ENCODE peak calls at places on chromosomes 16 and 17, in nine cellular contexts. D is CD8-positive, alpha-beta T cell; F is foreskin fibroblast; I is tibial artery; V is prostate gland; U is bronchial epithelial cell; X is epithelial cell of esophagus; A is AG04450; G is GM23248. Z is an unnamed sample.

GRCh38 chr17:27339836-27340550 is 46.1 kb downstream of the WSB1 start:
- DNase-seq in F (peak), U (peak), D (no peak), X (peak), I (peak), A (no peak), V (no peak), G (peak), Z (no peak)

GRCh38 chr17:83073389-83074063 is 5.9 kb upstream of the METRNL start:
- DNase-seq in U (peak), G (peak), X (peak), V (no peak), F (no peak), I (no peak), A (no peak), D (no peak), Z (no peak)

GRCh38 chr16:15827299-15827698 is 29.5 kb downstream of the MYH11 start:
- DNase-seq in D (no peak), A (no peak), V (no peak), I (peak), U (no peak), G (no peak), F (no peak), X (no peak), Z (no peak)

GRCh38 chr17:46771601-46772012 is 46.9 kb downstream of the WNT3 start:
- DNase-seq in G (peak), V (no peak), U (no peak), I (no peak), X (no peak), D (no peak), A (no peak), F (peak), Z (no peak)

GRCh38 chr17:47838636-47839035 is 2.4 kb downstream of the SCRN2 start:
- DNase-seq in A (no peak), V (no peak), X (no peak), D (no peak), G (no peak), U (no peak), I (no peak), F (no peak), Z (no peak)

GRCh38 chr16:57563761-57564160 is 21.3 kb downstream of the ADGRG5 start:
- DNase-seq in F (no peak), G (no peak), V (no peak), A (no peak), I (no peak), D (no peak), U (no peak), X (no peak), Z (no peak)

GRCh38 chr17:28743243-28744103 is at the start of gene TRAF4:
- DNase-seq in D (peak), A (no peak), V (peak), G (peak), I (peak), U (peak), X (peak), F (peak), Z (no peak)

GRCh38 chr17:59149841-59150511 is 5.0 kb downstream of the SKA2 start:
- DNase-seq in G (no peak), V (no peak), X (peak), U (peak), F (no peak), A (no peak), D (no peak), I (no peak), Z (no peak)

GRCh38 chr17:83067718-83068261 is 11.6 kb upstream of the METRNL start:
- DNase-seq in A (no peak), G (peak), F (peak), I (no peak), X (no peak), U (no peak), D (no peak), V (no peak), Z (no peak)

GRCh38 chr16:7713244-7713643 is 380.6 kb downstream of the RBFOX1 start:
- DNase-seq in X (no peak), D (no peak), F (no peak), G (no peak), I (no peak), A (no peak), V (no peak), U (no peak), Z (no peak)

GRCh38 chr17:50872710-50873424 is 6.7 kb upstream of the TOB1 start:
- DNase-seq in F (peak), X (peak), G (peak), V (peak), U (peak), I (peak), D (peak), A (no peak), Z (no peak)

GRCh38 chr16:84237994-84238750 is 1.6 kb downstream of the KCNG4 start:
- DNase-seq in D (no peak), G (no peak), U (no peak), A (no peak), X (no peak), I (no peak), F (no peak), V (no peak), Z (no peak)

GRCh38 chr16:28845173-28846079 is 722 bp downstream of the TUFM start:
- DNase-seq in I (no peak), X (peak), V (no peak), D (no peak), G (peak), F (peak), U (peak), A (no peak), Z (no peak)

GRCh38 chr16:28843766-28844165 is 2.4 kb downstream of the TUFM start:
- DNase-seq in I (no peak), G (no peak), D (no peak), X (no peak), A (no peak), F (no peak), V (no peak), U (no peak), Z (no peak)

GRCh38 chr16:28846080-28846932 is at the start of gene TUFM:
- DNase-seq in A (peak), U (peak), X (peak), D (peak), G (peak), V (peak), F (peak), I (peak), Z (peak)

GRCh38 chr16:28842696-28843095 is 3.5 kb downstream of the TUFM start:
- DNase-seq in V (no peak), U (no peak), F (no peak), A (no peak), I (no peak), G (no peak), D (no peak), X (no peak), Z (no peak)

DNA sequence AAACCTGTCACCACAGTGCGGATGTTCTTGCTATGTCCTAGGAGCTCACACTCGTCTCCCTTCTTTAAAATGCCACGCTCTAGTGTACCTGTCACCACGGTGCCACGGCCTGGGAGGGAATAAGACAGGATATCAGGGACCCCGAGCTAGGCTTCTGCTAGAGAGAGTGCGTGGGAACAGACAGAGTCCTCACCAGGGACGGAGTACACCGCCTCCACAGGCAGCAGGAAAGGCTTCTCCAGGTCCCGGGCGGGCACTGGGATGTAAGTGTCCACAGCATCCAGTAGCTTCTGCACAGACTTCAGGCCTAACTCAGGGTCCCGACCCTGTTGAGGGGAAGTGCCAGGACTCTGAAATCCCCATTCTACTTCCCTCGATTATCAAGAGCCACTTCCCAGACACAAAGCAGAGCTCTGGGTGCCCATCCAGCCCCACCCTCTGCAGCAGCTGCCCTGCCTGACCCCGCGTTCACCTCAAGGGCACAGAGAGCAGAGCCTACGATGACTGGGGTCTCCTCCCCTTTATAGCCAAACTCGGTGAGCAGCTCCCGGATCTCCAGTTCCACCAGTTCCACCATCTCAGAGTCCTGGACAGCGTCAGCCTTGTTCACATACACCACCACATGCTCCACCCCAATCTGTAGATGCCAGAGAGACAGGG is 1.8 kb downstream of the TUFM start:
- DNase-seq in G (no peak), D (no peak), F (no peak), I (no peak), U (no peak), A (no peak), V (no peak), X (no peak), Z (no peak)
- H3K4me3 ChIP-seq in G (no peak), D (no peak), F (no peak), I (no peak), U (no peak), A (no peak), V (no peak), X (no peak), Z (no peak)

GRCh38 chr17:77610518-77610893 is 348.0 kb upstream of the TNRC6C start:
- DNase-seq in U (no peak), A (no peak), V (no peak), X (no peak), F (no peak), D (no peak), G (no peak), I (no peak), Z (no peak)
- H3K4me3 ChIP-seq in U (no peak), A (no peak), V (peak), X (no peak), F (no peak), D (peak), G (peak), I (peak), Z (no peak)

DNA sequence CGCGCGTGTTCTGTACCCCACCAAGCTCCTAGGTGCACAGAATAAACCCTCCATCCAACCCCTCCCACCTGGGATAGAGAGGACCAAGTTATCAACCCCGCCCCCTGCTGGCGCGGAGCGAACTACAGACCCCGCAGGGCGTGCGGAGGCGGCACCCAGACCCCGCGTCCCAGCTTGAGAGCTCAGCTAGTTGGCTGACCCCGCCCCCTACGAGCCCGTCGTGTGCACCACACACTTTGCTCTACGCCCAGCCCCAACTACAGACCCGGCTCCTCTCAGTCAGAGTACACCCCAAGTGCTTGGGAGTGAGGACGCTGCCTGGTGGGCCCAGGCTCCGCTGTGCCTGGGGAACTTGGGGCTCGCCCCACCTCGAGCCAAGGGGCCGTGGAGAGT is 1.5 kb downstream of the GRIN2A start:
- DNase-seq in V (no peak), A (no peak), F (peak), D (no peak), X (no peak), G (peak), U (no peak), I (no peak), Z (no peak)
- H3K4me3 ChIP-seq in V (no peak), A (no peak), F (no peak), D (no peak), X (no peak), G (no peak), U (no peak), I (peak), Z (no peak)

GRCh38 chr17:49589556-49589885 is 13.8 kb downstream of the NXPH3 start:
- DNase-seq in A (no peak), G (no peak), F (peak), V (no peak), X (no peak), D (no peak), I (no peak), U (no peak), Z (no peak)
- H3K4me3 ChIP-seq in A (no peak), G (no peak), F (no peak), V (no peak), X (no peak), D (no peak), I (no peak), U (no peak), Z (no peak)

DNA sequence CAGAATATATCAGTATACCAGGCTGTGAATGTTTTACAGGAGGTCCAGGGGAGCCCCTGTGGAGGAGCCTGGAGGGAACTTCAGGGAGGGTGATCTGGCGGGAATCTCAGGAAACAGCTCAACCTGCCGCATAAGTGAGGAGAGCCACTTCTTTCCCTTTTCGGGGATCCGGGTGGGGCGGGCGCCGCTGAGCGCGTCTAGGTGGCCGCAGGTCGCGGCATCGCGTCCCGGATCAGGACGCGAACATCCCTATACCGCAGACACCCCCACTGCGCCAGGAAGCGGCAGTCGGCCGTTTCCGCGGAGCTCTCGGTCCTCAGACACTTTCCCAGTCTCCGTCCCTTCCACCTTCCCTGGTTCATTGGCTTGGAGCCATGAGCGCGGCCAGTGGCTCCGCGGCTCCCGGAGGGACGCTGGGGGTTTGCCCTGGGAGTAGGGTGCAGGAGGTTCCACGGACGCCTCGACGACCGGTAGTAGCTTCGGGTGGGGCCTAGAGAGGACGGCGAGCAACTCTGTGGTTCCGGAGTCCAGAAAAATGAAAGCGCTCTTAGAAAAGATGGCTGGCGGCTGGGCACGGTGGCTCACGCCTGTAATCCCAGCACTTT is 3.1 kb upstream of the ZNF764 start:
- DNase-seq in D (no peak), V (no peak), I (no peak), A (no peak), U (no peak), F (peak), X (no peak), G (no peak), Z (no peak)
- H3K4me3 ChIP-seq in D (peak), V (peak), I (peak), A (no peak), U (peak), F (peak), X (peak), G (peak), Z (peak)

DNA sequence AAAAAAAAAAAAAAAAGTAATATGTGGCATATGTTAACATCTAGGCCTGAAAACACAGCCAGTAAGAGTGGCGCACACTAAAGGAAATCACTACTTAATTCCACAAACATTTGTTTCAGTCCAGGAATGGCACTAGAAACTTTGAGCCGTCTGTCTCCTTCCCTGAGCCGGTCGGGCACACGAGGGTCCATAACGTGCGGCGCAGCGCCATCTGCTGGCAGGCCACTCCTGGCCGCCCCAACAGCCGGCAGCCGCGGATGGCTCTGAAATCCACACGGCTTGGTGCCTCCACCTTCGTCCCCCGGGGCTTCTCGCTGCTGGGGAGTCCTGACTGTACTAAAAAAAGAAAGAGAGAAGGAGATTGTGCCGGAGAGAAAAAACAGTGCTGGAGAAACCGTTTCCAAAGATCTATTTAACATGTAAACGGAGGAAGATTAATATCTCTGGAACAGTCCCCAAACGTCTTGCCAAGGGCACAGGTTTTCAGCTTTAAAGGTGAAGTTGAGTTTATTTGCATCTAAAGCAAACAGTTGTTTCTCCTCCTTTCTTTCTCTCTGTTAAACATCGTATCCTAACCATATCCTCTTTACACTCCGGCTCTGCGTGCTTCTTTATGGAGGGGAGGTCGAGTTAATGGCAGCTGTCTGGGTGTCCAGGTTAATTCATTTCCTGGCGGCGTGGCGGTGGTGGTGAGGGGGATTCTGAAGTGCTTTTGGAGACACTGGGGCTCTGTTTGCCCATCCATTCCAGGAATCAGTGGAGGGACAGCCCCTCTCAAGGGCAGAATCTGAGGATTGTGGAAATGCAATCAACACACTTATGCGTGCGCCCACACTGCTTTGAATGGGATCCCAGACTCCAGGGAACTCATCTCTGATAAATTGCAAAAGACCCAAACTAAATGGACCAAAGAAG is 611.3 kb upstream of the SALL1 start:
- DNase-seq in V (peak), U (peak), G (peak), F (peak), X (peak), D (peak), A (peak), I (peak), Z (peak)
- H3K4me3 ChIP-seq in V (no peak), U (no peak), G (peak), F (no peak), X (no peak), D (no peak), A (no peak), I (no peak), Z (peak)